ENCODE peak calls at places on chromosome 11, in five cellular contexts. I, A, P, U and S are unnamed samples.

GRCh38 chr11:111983187-111983986 is 41.8 kb upstream of the DLAT start:
- DNase-seq in U (no peak), P (no peak), I (no peak), A (peak), S (peak)

GRCh38 chr11:77044886-77045285 is 10.7 kb downstream of the B3GNT6 start:
- DNase-seq in U (no peak), A (no peak), I (no peak), P (no peak), S (no peak)

GRCh38 chr11:102592634-102593581 is 32.2 kb downstream of the MMP20 start:
- DNase-seq in U (no peak), A (no peak), I (no peak), P (no peak), S (no peak)

GRCh38 chr11:70885721-70886305 is 366.6 kb downstream of the SHANK2 start:
- DNase-seq in U (peak), P (no peak), A (no peak), I (no peak), S (no peak)

GRCh38 chr11:117882539-117882938 is 6.1 kb upstream of the FXYD6 start:
- DNase-seq in U (no peak), A (no peak), P (no peak), I (no peak), S (no peak)

GRCh38 chr11:59212744-59213573 is at the start of gene MPEG1:
- DNase-seq in A (no peak), P (no peak), U (no peak), I (no peak), S (no peak)

GRCh38 chr11:19978668-19979518 is 181.4 kb downstream of the DBX1 start:
- DNase-seq in P (peak), A (peak), U (peak), I (peak), S (no peak)

GRCh38 chr11:23311986-23312940 is 452.0 kb upstream of the CCDC179 start:
- DNase-seq in P (no peak), I (no peak), U (peak), A (no peak), S (no peak)

GRCh38 chr11:40337118-40337517 is 1122.3 kb downstream of the LRRC4C start:
- DNase-seq in I (no peak), P (no peak), A (no peak), U (peak), S (no peak)

GRCh38 chr11:24421766-24422165 is 75.1 kb upstream of the LUZP2 start:
- DNase-seq in U (peak), I (no peak), P (no peak), A (no peak), S (no peak)

GRCh38 chr11:77386178-77386577 is 84.7 kb upstream of the GDPD4 start:
- DNase-seq in U (no peak), A (no peak), I (no peak), P (no peak), S (no peak)

GRCh38 chr11:30585067-30585891 is 874 bp downstream of the MPPED2 start:
- DNase-seq in U (no peak), I (no peak), P (peak), A (no peak), S (peak)

GRCh38 chr11:121437018-121437685 is 15.0 kb upstream of the SORL1 start:
- DNase-seq in U (no peak), I (no peak), A (no peak), P (no peak), S (no peak)

GRCh38 chr11:3157381-3158130 is 7.6 kb downstream of the OSBPL5 start:
- DNase-seq in U (peak), A (no peak), P (no peak), I (no peak), S (peak)

GRCh38 chr11:75667831-75668507 is 869 bp downstream of the MAP6 start:
- DNase-seq in U (peak), P (peak), I (no peak), A (no peak), S (peak)

GRCh38 chr11:65558002-65558784 is at the start of gene LTBP3:
- DNase-seq in A (peak), P (peak), U (peak), I (no peak), S (peak)
- H3K27ac ChIP-seq in A (peak), P (peak), U (peak), I (peak), S (peak)

GRCh38 chr11:57202282-57202681 is 20.5 kb downstream of the LRRC55 start:
- DNase-seq in A (no peak), P (no peak), I (no peak), U (no peak), S (no peak)

GRCh38 chr11:57203359-57203758 is 21.6 kb downstream of the LRRC55 start:
- DNase-seq in P (peak), A (peak), I (no peak), U (no peak), S (peak)

GRCh38 chr11:57199330-57199729 is 17.6 kb downstream of the LRRC55 start:
- DNase-seq in U (no peak), A (no peak), P (no peak), I (no peak), S (no peak)

GRCh38 chr11:57203882-57204281 is 22.1 kb downstream of the LRRC55 start:
- DNase-seq in U (no peak), A (no peak), I (no peak), P (no peak), S (no peak)

GRCh38 chr11:57200937-57201336 is 19.2 kb downstream of the LRRC55 start:
- DNase-seq in I (no peak), A (no peak), P (no peak), U (no peak), S (no peak)
- H3K27ac ChIP-seq in I (no peak), A (peak), P (peak), U (no peak), S (no peak)

GRCh38 chr11:126358763-126359160 is 3.3 kb downstream of the ST3GAL4 start:
- DNase-seq in I (no peak), A (no peak), P (no peak), U (no peak), S (peak)
- H3K27ac ChIP-seq in I (no peak), A (no peak), P (peak), U (no peak), S (no peak)

DNA sequence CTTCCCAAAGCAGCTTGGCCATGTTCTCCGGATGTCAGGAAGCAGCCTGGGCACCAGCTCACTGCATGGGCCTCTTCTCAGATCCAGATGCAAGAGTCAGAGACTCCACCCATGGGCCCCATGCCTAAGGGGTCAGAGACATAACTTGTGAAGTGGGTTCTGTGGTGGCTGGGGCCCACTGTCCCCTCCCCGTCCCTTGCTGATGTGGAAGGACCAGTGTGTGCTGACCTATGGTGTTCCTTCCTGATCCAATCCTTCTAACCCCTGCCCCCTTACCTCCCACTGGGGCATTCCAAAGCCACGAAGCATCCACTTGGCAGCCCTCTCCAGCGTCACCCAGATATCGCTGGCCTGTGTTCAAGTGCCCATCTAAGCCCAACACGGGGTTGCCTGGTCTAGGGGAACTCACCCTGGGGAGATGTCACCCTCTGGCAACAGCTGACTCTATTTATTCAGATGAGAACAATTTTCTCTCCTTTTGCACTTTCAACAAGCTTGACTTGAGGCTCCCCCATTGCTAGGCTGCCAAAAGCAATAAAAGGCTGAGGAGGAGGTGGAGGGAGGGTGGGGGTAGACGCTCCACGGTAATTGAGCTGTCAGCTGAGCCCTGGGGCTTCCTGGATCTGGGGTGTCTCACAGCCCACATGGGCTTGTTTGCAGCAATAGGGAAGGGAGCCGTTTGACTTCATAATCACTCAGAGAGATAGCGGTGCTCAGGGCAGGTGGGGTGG is 158.5 kb downstream of the ADAMTS15 start:
- DNase-seq in P (peak), A (no peak), I (no peak), U (no peak), S (no peak)
- H3K27ac ChIP-seq in P (peak), A (no peak), I (no peak), U (no peak), S (no peak)